ENCODE peak calls at places on chromosomes 6 and 20, in four cellular contexts. A is cardiac muscle cell, D is dorsolateral prefrontal cortex, W is fibroblast of lung. Q is an unnamed sample.

GRCh38 chr6:7541175-7542064 is at the start of gene DSP:
- DNase-seq in D (no peak), W (no peak), A (peak; percentile 8), Q (no peak)

GRCh38 chr6:160275511-160276003 is 16.9 kb upstream of the SLC22A2 start:
- DNase-seq in A (no peak), W (peak; percentile 5), D (no peak), Q (no peak)

GRCh38 chr20:1809611-1810510 is 85.3 kb upstream of the SIRPA start:
- DNase-seq in D (no peak), W (no peak), A (no peak), Q (no peak)

GRCh38 chr20:2470051-2470431 is 548 bp downstream of the SNRPB start:
- DNase-seq in D (no peak), A (peak; percentile 62), W (peak; percentile 46), Q (no peak)

GRCh38 chr6:53615633-53616449 is 49.7 kb downstream of the KLHL31 start:
- DNase-seq in D (no peak), W (peak; percentile 82), A (peak; percentile 9), Q (no peak)

GRCh38 chr20:21326700-21327099 is 23.6 kb downstream of the XRN2 start:
- DNase-seq in A (no peak), D (no peak), W (no peak), Q (no peak)

GRCh38 chr6:26019261-26019845 is 56.8 kb downstream of the TRIM38 start:
- DNase-seq in A (peak; percentile 18), D (no peak), W (no peak), Q (no peak)

GRCh38 chr6:3131695-3132094 is 13.2 kb downstream of the BPHL start:
- DNase-seq in D (no peak), W (no peak), A (no peak), Q (no peak)

GRCh38 chr20:51176846-51177245 is 153.9 kb upstream of the KCNG1 start:
- DNase-seq in W (no peak), A (peak; percentile 84), D (no peak), Q (no peak)

DNA sequence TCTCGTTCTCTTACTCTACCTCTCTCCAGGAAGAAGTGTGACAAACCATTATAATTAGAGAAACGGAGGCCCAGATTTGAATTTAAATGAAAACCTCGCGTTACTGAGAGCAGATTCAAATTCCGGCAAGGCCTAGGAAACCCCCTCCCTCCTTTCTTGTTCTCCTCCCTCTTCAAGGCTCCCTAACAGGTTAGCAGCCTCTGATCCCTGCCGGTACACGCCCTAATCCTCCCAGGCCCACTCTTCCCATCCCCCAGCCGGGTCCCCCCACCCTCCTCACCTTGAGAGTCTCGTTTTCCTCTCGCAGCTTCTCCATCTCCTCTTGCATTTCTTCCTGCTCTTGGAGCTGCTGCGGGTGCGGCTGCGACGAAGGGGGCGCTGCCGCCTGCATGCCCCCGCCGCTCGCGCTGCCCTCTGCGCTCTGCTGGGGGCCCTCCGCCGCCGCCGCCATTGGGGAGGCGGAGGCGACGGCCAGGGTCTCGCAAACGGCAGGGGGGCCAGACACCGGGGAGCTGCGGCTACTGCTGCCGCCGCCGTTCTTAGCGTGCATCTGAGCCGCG is 3.8 kb downstream of the MTCL3 start:
- DNase-seq in W (peak; percentile 28), A (peak; percentile 38), D (peak; percentile 30), Q (no peak)
- H3K4me3 ChIP-seq in W (peak overlapping the region; percentile 63), A (peak overlapping the region; percentile 54), D (peak overlapping the region; percentile 88), Q (peak overlapping the region; percentile 42)

DNA sequence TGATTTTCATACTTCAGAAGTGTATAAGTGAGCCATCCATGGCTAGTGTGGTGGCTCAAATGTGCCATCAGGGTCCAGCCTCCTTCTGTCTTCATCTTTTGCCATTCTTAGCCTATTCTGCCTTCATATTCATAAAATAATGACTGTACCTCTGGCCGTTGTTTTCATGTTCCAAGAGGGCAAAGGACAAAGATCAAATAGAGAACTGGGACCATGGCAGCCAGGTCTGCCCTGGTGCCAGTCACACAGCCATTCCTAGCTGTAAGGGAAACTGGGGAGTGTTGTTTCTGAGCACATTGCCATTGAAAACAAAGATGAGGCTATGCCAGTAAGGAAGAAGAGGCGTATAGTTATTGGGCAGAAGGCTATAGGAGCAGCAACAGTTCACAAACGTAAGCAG is 518.6 kb downstream of the TFAP2B start:
- DNase-seq in D (no peak), W (no peak), A (no peak), Q (no peak)
- TF ChIP-seq CTCF in D (no peak), W (no peak), A (no peak), Q (no peak)

GRCh38 chr6:135114355-135115145 is 59.9 kb upstream of the HBS1L start:
- DNase-seq in W (no peak), A (no peak), D (no peak), Q (no peak)

GRCh38 chr6:135115411-135116293 is 61.0 kb upstream of the HBS1L start:
- DNase-seq in W (peak; percentile 2), D (no peak), A (peak; percentile 9), Q (no peak)

GRCh38 chr6:135118142-135118730 is 62.9 kb upstream of the MYB start:
- DNase-seq in D (no peak), W (no peak), A (no peak), Q (no peak)

GRCh38 chr6:135117413-135117968 is 62.9 kb upstream of the HBS1L start:
- DNase-seq in A (no peak), D (no peak), W (no peak), Q (no peak)

GRCh38 chr6:135116566-135116965 is 61.9 kb upstream of the HBS1L start:
- DNase-seq in D (no peak), W (no peak), A (no peak), Q (no peak)
- H3K4me3 ChIP-seq in D (no peak overlapping the region), W (no peak overlapping the region), A (no peak overlapping the region), Q (no peak overlapping the region)

GRCh38 chr6:169221264-169221663 is 32.4 kb downstream of the THBS2 start:
- DNase-seq in W (no peak), A (no peak), D (no peak), Q (no peak)
- TF ChIP-seq CTCF in W (no peak), A (no peak), D (no peak), Q (no peak)

GRCh38 chr20:49281913-49282467 is 4.1 kb upstream of the ZNFX1 start:
- DNase-seq in W (no peak), A (no peak), D (no peak), Q (no peak)
- H3K4me3 ChIP-seq in W (peak overlapping the region; percentile 96), A (no peak overlapping the region), D (no peak overlapping the region), Q (peak overlapping the region; percentile 99)